ENCODE peak calls at places on chromosomes 11 and 22, in four cellular contexts. M, G, T and Q are unnamed samples.

GRCh38 chr11:504994-505344 is 2.1 kb downstream of the RNH1 start:
- DNase-seq in G (no peak), M (no peak), T (no peak), Q (no peak)

GRCh38 chr22:48960981-48961655 is 866.6 kb downstream of the BRD1 start:
- DNase-seq in M (no peak), T (peak), G (no peak), Q (no peak)

GRCh38 chr11:74948546-74948897 is 369 bp downstream of the XRRA1 start:
- DNase-seq in M (no peak), G (no peak), T (no peak), Q (no peak)

GRCh38 chr22:45966320-45966891 is 10.6 kb downstream of the WNT7B start:
- DNase-seq in G (no peak), M (no peak), T (no peak), Q (no peak)

GRCh38 chr22:27642104-27642800 is 159.3 kb downstream of the MN1 start:
- DNase-seq in T (no peak), M (no peak), G (no peak), Q (no peak)

GRCh38 chr11:93517041-93517440 is 26.1 kb downstream of the SMCO4 start:
- DNase-seq in M (no peak), T (no peak), G (no peak), Q (no peak)

GRCh38 chr11:61138940-61139339 is 22.3 kb downstream of the VPS37C start:
- DNase-seq in M (peak), G (peak), T (no peak), Q (no peak)

GRCh38 chr11:126189109-126189929 is 22.1 kb downstream of the RPUSD4 start:
- DNase-seq in M (no peak), T (peak), G (no peak), Q (no peak)

GRCh38 chr22:37199839-37200161 is 11.8 kb upstream of the C1QTNF6 start:
- DNase-seq in G (no peak), T (no peak), M (no peak), Q (no peak)

GRCh38 chr11:57155400-57155799 is 26.4 kb upstream of the LRRC55 start:
- DNase-seq in M (no peak), T (no peak), G (no peak), Q (no peak)